ENCODE peak calls at places on chromosomes 3 and 15, in six cellular contexts. One of them, this sample, is unnamed.

GRCh38 chr3:106688463-106688862 is 688.8 kb upstream of the CCDC54 start:
- DNase-seq in ovary: no peak
- DNase-seq in transverse colon: no peak
- DNase-seq in HepG2: peak; percentile 47
- DNase-seq in stomach: no peak
- DNase-seq in A549: peak; percentile 41
- DNase-seq in this sample: peak; percentile 63

GRCh38 chr3:66572938-66573710 is 72.3 kb upstream of the LRIG1 start:
- DNase-seq in ovary: no peak
- DNase-seq in transverse colon: no peak
- DNase-seq in HepG2: peak; percentile 8
- DNase-seq in stomach: no peak
- DNase-seq in A549: no peak
- DNase-seq in this sample: no peak

GRCh38 chr3:79247367-79248103 is 520.3 kb downstream of the ROBO1 start:
- DNase-seq in ovary: no peak
- DNase-seq in transverse colon: no peak
- DNase-seq in HepG2: no peak
- DNase-seq in stomach: no peak
- DNase-seq in A549: no peak
- DNase-seq in this sample: peak; percentile 37

GRCh38 chr15:82532991-82533481 is 7.2 kb downstream of the RPS17 start:
- DNase-seq in ovary: no peak
- DNase-seq in transverse colon: no peak
- DNase-seq in HepG2: no peak
- DNase-seq in stomach: no peak
- DNase-seq in A549: no peak
- DNase-seq in this sample: no peak

GRCh38 chr15:60752973-60753720 is 274.2 kb upstream of the ICE2 start:
- DNase-seq in ovary: no peak
- DNase-seq in transverse colon: no peak
- DNase-seq in HepG2: peak; percentile 60
- DNase-seq in stomach: no peak
- DNase-seq in A549: no peak
- DNase-seq in this sample: no peak

GRCh38 chr3:185744997-185745843 is 79.6 kb downstream of the IGF2BP2 start:
- DNase-seq in ovary: no peak
- DNase-seq in transverse colon: no peak
- DNase-seq in HepG2: peak; percentile 39
- DNase-seq in stomach: no peak
- DNase-seq in A549: peak; percentile 29
- DNase-seq in this sample: no peak

GRCh38 chr3:129282727-129283327 is 4.2 kb downstream of the HMCES start:
- DNase-seq in ovary: no peak
- DNase-seq in transverse colon: no peak
- DNase-seq in HepG2: peak; percentile 12
- DNase-seq in stomach: no peak
- DNase-seq in A549: no peak
- DNase-seq in this sample: no peak

GRCh38 chr3:108538083-108538482 is 27.7 kb upstream of the MYH15 start:
- DNase-seq in ovary: no peak
- DNase-seq in transverse colon: no peak
- DNase-seq in HepG2: no peak
- DNase-seq in stomach: no peak
- DNase-seq in A549: no peak
- DNase-seq in this sample: no peak

GRCh38 chr3:46029953-46030543 is 2.8 kb upstream of the XCR1 start:
- DNase-seq in ovary: no peak
- DNase-seq in transverse colon: no peak
- DNase-seq in HepG2: no peak
- DNase-seq in stomach: no peak
- DNase-seq in A549: no peak
- DNase-seq in this sample: no peak

GRCh38 chr3:46027736-46028397 is 584 bp upstream of the XCR1 start:
- DNase-seq in ovary: no peak
- DNase-seq in transverse colon: no peak
- DNase-seq in HepG2: no peak
- DNase-seq in stomach: no peak
- DNase-seq in A549: no peak
- DNase-seq in this sample: no peak

GRCh38 chr3:46025139-46025538 is 2.1 kb downstream of the XCR1 start:
- DNase-seq in ovary: no peak
- DNase-seq in transverse colon: no peak
- DNase-seq in HepG2: no peak
- DNase-seq in stomach: no peak
- DNase-seq in A549: no peak
- DNase-seq in this sample: no peak

GRCh38 chr3:46024131-46024530 is 3.2 kb downstream of the XCR1 start:
- DNase-seq in ovary: no peak
- DNase-seq in transverse colon: no peak
- DNase-seq in HepG2: no peak
- DNase-seq in stomach: no peak
- DNase-seq in A549: no peak
- DNase-seq in this sample: no peak

DNA sequence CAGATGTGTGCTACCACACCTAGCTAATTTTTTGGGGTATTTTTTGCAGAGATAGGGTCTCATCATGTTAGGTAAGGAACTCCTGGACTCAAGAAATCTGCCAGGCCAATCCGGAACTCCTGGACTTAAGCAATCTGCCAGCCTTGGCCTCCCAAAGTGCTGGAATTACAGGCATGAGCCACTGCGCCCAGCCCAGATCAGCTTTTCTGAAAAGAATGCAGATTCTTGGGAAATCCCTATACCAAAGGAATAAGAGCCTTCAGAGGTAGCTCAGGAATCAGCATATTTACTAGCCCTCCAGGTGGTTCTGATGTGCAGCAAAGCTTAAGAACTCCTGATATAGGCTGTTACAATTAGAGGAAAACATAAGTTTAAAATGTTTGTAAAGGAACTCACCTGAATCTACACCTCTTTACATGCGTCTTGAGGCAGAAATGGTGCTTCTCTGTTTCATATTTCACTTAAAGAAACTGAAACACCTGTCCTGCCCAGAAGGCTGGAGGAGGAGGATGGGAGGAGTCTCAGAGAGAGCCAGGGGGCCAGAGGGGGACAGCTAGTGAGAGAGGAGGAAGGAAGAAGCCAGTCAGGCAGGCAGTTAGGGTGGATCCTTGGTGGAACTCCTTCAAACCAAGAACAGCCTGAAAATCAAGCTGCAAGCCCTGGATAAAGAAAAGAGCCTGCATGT is at the start of gene XCR1:
- DNase-seq in ovary: no peak
- DNase-seq in transverse colon: no peak
- DNase-seq in HepG2: no peak
- DNase-seq in stomach: no peak
- DNase-seq in A549: no peak
- DNase-seq in this sample: no peak
- TF ChIP-seq CTCF in ovary: no peak
- TF ChIP-seq CTCF in transverse colon: no peak
- TF ChIP-seq CTCF in HepG2: no peak
- TF ChIP-seq CTCF in stomach: no peak
- TF ChIP-seq CTCF in A549: no peak
- TF ChIP-seq CTCF in this sample: no peak

DNA sequence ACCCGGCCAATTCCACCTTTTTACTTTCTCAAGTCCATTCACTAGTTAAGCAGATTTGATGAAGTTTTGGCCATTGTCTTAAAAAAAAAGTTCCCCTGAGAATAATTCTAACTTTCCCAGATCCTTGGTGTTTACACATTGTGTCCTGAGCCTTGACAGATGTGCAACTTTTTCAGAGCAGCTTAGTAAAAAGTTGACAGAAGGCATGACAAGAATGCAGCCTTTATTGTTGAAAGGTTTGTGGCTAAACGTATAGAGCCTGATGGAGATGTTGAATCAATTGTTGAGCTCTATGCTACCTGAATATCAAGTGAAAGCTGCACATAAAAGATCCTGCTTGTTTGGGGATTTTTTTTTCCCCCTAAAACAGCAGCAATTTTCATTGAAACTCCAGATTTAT is 75.3 kb upstream of the CMTM7 start:
- DNase-seq in ovary: no peak
- DNase-seq in transverse colon: no peak
- DNase-seq in HepG2: peak; percentile 63
- DNase-seq in stomach: no peak
- DNase-seq in A549: no peak
- DNase-seq in this sample: no peak
- H3K4me1 ChIP-seq in ovary: peaks cover 3% of the 10 kb centered on the region
- H3K4me1 ChIP-seq in transverse colon: no peaks in the 10 kb centered on the region
- H3K4me1 ChIP-seq in HepG2: peaks cover 58% of the 10 kb centered on the region
- H3K4me1 ChIP-seq in stomach: peaks cover 16% of the 10 kb centered on the region
- H3K4me1 ChIP-seq in A549: peaks cover 17% of the 10 kb centered on the region
- H3K4me1 ChIP-seq in this sample: no peaks in the 10 kb centered on the region

GRCh38 chr3:149247929-149248691 is 26.5 kb upstream of the CP start:
- DNase-seq in ovary: no peak
- DNase-seq in transverse colon: no peak
- DNase-seq in HepG2: peak; percentile 25
- DNase-seq in stomach: no peak
- DNase-seq in A549: no peak
- DNase-seq in this sample: no peak
- TF ChIP-seq EP300 in ovary: no peak
- TF ChIP-seq EP300 in transverse colon: no peak
- TF ChIP-seq EP300 in HepG2: no peak
- TF ChIP-seq EP300 in stomach: no peak
- TF ChIP-seq EP300 in A549: no peak
- TF ChIP-seq EP300 in this sample: no peak

DNA sequence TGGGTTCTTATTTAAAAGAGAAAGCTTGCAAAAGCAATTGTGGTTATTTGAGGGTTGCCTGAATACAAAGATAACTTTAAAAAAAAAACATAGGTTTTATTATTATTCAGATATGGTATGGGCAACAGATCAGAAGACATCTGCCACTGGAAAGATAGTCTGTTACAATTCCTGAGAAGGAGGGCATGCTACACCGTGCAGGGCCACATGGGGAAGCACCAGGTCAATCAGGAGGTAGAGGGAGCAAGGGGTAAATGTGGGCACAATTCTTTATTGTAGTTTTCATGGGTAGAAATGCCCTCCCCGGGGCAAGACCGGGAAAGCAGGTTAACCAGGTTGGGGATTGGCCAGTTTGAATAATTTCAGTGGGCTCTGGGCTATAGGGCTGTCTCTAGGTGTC is 46.5 kb downstream of the BBS4 start:
- DNase-seq in ovary: no peak
- DNase-seq in transverse colon: no peak
- DNase-seq in HepG2: no peak
- DNase-seq in stomach: no peak
- DNase-seq in A549: no peak
- DNase-seq in this sample: no peak
- TF ChIP-seq CTCF in ovary: no peak
- TF ChIP-seq CTCF in transverse colon: no peak
- TF ChIP-seq CTCF in HepG2: no peak
- TF ChIP-seq CTCF in stomach: no peak
- TF ChIP-seq CTCF in A549: no peak
- TF ChIP-seq CTCF in this sample: no peak

GRCh38 chr3:191300422-191300821 is 28.8 kb upstream of the CCDC50 start:
- DNase-seq in ovary: no peak
- DNase-seq in transverse colon: no peak
- DNase-seq in HepG2: no peak
- DNase-seq in stomach: no peak
- DNase-seq in A549: no peak
- DNase-seq in this sample: no peak
- H3K4me1 ChIP-seq in ovary: no peaks in the 10 kb centered on the region
- H3K4me1 ChIP-seq in transverse colon: peaks cover 3% of the 10 kb centered on the region
- H3K4me1 ChIP-seq in HepG2: no peaks in the 10 kb centered on the region
- H3K4me1 ChIP-seq in stomach: no peaks in the 10 kb centered on the region
- H3K4me1 ChIP-seq in A549: no peaks in the 10 kb centered on the region
- H3K4me1 ChIP-seq in this sample: no peaks in the 10 kb centered on the region

GRCh38 chr3:32975891-32976290 is 24.4 kb downstream of the CCR4 start:
- DNase-seq in ovary: no peak
- DNase-seq in transverse colon: no peak
- DNase-seq in HepG2: no peak
- DNase-seq in stomach: no peak
- DNase-seq in A549: no peak
- DNase-seq in this sample: no peak
- TF ChIP-seq EP300 in ovary: no peak
- TF ChIP-seq EP300 in transverse colon: no peak
- TF ChIP-seq EP300 in HepG2: no peak
- TF ChIP-seq EP300 in stomach: no peak
- TF ChIP-seq EP300 in A549: no peak
- TF ChIP-seq EP300 in this sample: no peak

GRCh38 chr3:153355559-153355958 is 193.5 kb downstream of the RAP2B start:
- DNase-seq in ovary: no peak
- DNase-seq in transverse colon: no peak
- DNase-seq in HepG2: no peak
- DNase-seq in stomach: no peak
- DNase-seq in A549: no peak
- DNase-seq in this sample: no peak

GRCh38 chr3:153354641-153355040 is 192.6 kb downstream of the RAP2B start:
- DNase-seq in ovary: no peak
- DNase-seq in transverse colon: no peak
- DNase-seq in HepG2: no peak
- DNase-seq in stomach: no peak
- DNase-seq in A549: no peak
- DNase-seq in this sample: no peak

GRCh38 chr3:153356908-153357307 is 194.9 kb downstream of the RAP2B start:
- DNase-seq in ovary: no peak
- DNase-seq in transverse colon: no peak
- DNase-seq in HepG2: no peak
- DNase-seq in stomach: no peak
- DNase-seq in A549: no peak
- DNase-seq in this sample: no peak

DNA sequence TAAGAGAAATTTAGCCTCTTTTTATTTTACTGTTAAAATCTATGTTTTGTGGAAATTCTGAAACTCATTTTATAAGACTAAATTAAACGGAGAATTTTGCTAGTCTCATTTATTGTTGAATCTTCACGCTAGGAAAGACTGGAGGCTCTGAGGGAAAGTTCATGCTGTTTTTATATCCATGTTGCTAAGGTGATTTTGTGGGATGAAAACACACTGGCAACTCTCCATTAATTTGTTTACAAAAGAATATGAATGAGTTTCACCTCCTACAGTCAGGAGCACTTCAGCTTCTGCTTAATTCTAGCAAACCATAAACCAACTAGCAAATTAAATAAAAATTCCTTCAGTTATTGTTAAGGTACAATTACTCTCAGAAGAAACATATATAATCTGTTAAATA is 195.4 kb downstream of the RAP2B start:
- DNase-seq in ovary: no peak
- DNase-seq in transverse colon: no peak
- DNase-seq in HepG2: no peak
- DNase-seq in stomach: no peak
- DNase-seq in A549: no peak
- DNase-seq in this sample: no peak
- TF ChIP-seq CTCF in ovary: no peak
- TF ChIP-seq CTCF in transverse colon: no peak
- TF ChIP-seq CTCF in HepG2: no peak
- TF ChIP-seq CTCF in stomach: no peak
- TF ChIP-seq CTCF in A549: no peak
- TF ChIP-seq CTCF in this sample: no peak

GRCh38 chr3:124273651-124274050 is 281.7 kb upstream of the ROPN1 start:
- DNase-seq in ovary: no peak
- DNase-seq in transverse colon: no peak
- DNase-seq in HepG2: no peak
- DNase-seq in stomach: no peak
- DNase-seq in A549: no peak
- DNase-seq in this sample: no peak
- H3K4me1 ChIP-seq in ovary: peaks cover 13% of the 10 kb centered on the region
- H3K4me1 ChIP-seq in transverse colon: peaks cover 28% of the 10 kb centered on the region
- H3K4me1 ChIP-seq in HepG2: no peaks in the 10 kb centered on the region
- H3K4me1 ChIP-seq in stomach: peaks cover 35% of the 10 kb centered on the region
- H3K4me1 ChIP-seq in A549: no peaks in the 10 kb centered on the region
- H3K4me1 ChIP-seq in this sample: peaks cover 58% of the 10 kb centered on the region

GRCh38 chr3:58482917-58483636 is 8.8 kb upstream of the KCTD6 start:
- DNase-seq in ovary: no peak
- DNase-seq in transverse colon: no peak
- DNase-seq in HepG2: no peak
- DNase-seq in stomach: no peak
- DNase-seq in A549: no peak
- DNase-seq in this sample: no peak
- TF ChIP-seq EP300 in ovary: no peak
- TF ChIP-seq EP300 in transverse colon: no peak
- TF ChIP-seq EP300 in HepG2: no peak
- TF ChIP-seq EP300 in stomach: no peak
- TF ChIP-seq EP300 in A549: no peak
- TF ChIP-seq EP300 in this sample: no peak

This sample was measured in sigmoid colon.